ENCODE peak calls at places on chromosome 18, in seven cellular contexts. E, D, G, C, U, K and Z are unnamed samples.

GRCh38 chr18:5500158-5500939 is 43.4 kb downstream of the EPB41L3 start:
- DNase-seq in E (no peak), G (no peak), U (no peak), C (peak), K (no peak), D (no peak), Z (no peak)

GRCh38 chr18:65409266-65409665 is 341.5 kb upstream of the CDH7 start:
- DNase-seq in D (no peak), C (no peak), G (no peak), K (no peak), U (no peak), E (no peak), Z (no peak)

GRCh38 chr18:30481871-30482270 is 560.7 kb downstream of the DSC3 start:
- DNase-seq in K (no peak), G (no peak), E (no peak), D (no peak), U (no peak), C (no peak), Z (no peak)

GRCh38 chr18:22563098-22563707 is 145.5 kb upstream of the CTAGE1 start:
- DNase-seq in U (peak), C (peak), E (peak), D (peak), G (peak), K (no peak), Z (peak)

GRCh38 chr18:74494514-74494913 is 1.6 kb upstream of the CNDP2 start:
- DNase-seq in C (no peak), E (no peak), D (no peak), G (no peak), U (no peak), K (no peak), Z (no peak)

GRCh38 chr18:13836559-13836958 is 12.6 kb downstream of the MC5R start:
- DNase-seq in C (no peak), U (no peak), E (no peak), G (no peak), D (no peak), K (no peak), Z (no peak)

GRCh38 chr18:9763876-9764605 is 55.9 kb downstream of the RAB31 start:
- DNase-seq in K (no peak), C (no peak), G (no peak), U (no peak), D (no peak), E (no peak), Z (no peak)

GRCh38 chr18:21112140-21112473 is 494 bp upstream of the ROCK1 start:
- DNase-seq in K (peak), D (peak), C (no peak), U (no peak), G (no peak), E (no peak), Z (no peak)

GRCh38 chr18:14922031-14922430 is 174.1 kb downstream of the ANKRD30B start:
- DNase-seq in C (no peak), E (no peak), D (no peak), K (no peak), G (no peak), U (no peak), Z (no peak)

GRCh38 chr18:75538727-75539126 is 111.2 kb upstream of the SMIM21 start:
- DNase-seq in D (no peak), E (no peak), C (no peak), U (peak), G (peak), K (no peak), Z (peak)

GRCh38 chr18:44474067-44474411 is 206.6 kb upstream of the SETBP1 start:
- DNase-seq in G (no peak), E (no peak), K (no peak), C (no peak), U (no peak), D (no peak), Z (no peak)

GRCh38 chr18:62280058-62280457 is 45.1 kb upstream of the TNFRSF11A start:
- DNase-seq in G (no peak), D (no peak), U (no peak), K (no peak), C (no peak), E (no peak), Z (no peak)

GRCh38 chr18:26617151-26617554 is 68.8 kb upstream of the KCTD1 start:
- DNase-seq in C (no peak), G (peak), U (peak), D (no peak), K (no peak), E (no peak), Z (peak)

GRCh38 chr18:61893971-61894750 is 1.4 kb upstream of the RNF152 start:
- DNase-seq in K (peak), U (peak), D (peak), G (peak), E (peak), C (peak), Z (no peak)

GRCh38 chr18:34740724-34741123 is 30.6 kb downstream of the DTNA start:
- DNase-seq in E (no peak), U (no peak), C (no peak), K (no peak), G (no peak), D (no peak), Z (no peak)

GRCh38 chr18:24466766-24467165 is 6.3 kb downstream of the HRH4 start:
- DNase-seq in G (no peak), C (no peak), K (no peak), E (no peak), U (no peak), D (no peak), Z (no peak)

GRCh38 chr18:43875496-43875895 is 598.2 kb upstream of the SYT4 start:
- DNase-seq in U (peak), G (peak), K (no peak), E (no peak), D (no peak), C (no peak), Z (no peak)

GRCh38 chr18:63869374-63869773 is 18.1 kb upstream of the SERPINB2 start:
- DNase-seq in U (peak), E (no peak), G (peak), C (no peak), K (no peak), D (no peak), Z (no peak)

GRCh38 chr18:63888473-63889190 is 1.1 kb downstream of the SERPINB2 start:
- DNase-seq in E (no peak), U (peak), G (peak), K (no peak), C (no peak), D (no peak), Z (no peak)

GRCh38 chr18:48951448-48952286 is 902 bp upstream of the SMAD7 start:
- DNase-seq in D (peak), E (peak), C (peak), U (peak), G (peak), K (peak), Z (peak)

GRCh38 chr18:8890957-8891464 is 185.7 kb downstream of the MTCL1 start:
- DNase-seq in D (no peak), K (no peak), C (no peak), U (peak), G (peak), E (no peak), Z (peak)

GRCh38 chr18:1797265-1797664 is 774.0 kb downstream of the METTL4 start:
- DNase-seq in E (no peak), K (no peak), D (no peak), C (no peak), U (no peak), G (no peak), Z (no peak)